ENCODE peak calls at places on chromosome 18, in seven cellular contexts. E is ovary, Z is prostate gland, N is mammary epithelial cell, J is nephron progenitor cell, K is AG04450, R is lower lobe of right lung. D is an unnamed sample.

GRCh38 chr18:25056456-25056855 is 295.5 kb downstream of the ZNF521 start:
- DNase-seq in N (no peak), R (no peak), J (no peak), E (no peak), Z (no peak), K (no peak), D (no peak)

GRCh38 chr18:31424383-31424988 is 23.1 kb upstream of the DSG3 start:
- DNase-seq in E (no peak), R (no peak), N (peak; percentile 31), J (peak; percentile 57), Z (no peak), K (no peak), D (peak; percentile 57)

GRCh38 chr18:30903566-30903965 is 139.0 kb downstream of the DSC3 start:
- DNase-seq in J (no peak), K (no peak), R (no peak), Z (no peak), N (peak; percentile 98), E (no peak), D (no peak)

GRCh38 chr18:6951336-6952090 is 166.1 kb downstream of the LAMA1 start:
- DNase-seq in K (no peak), Z (no peak), E (no peak), N (no peak), R (no peak), J (peak; percentile 21), D (no peak)

GRCh38 chr18:69490072-69490471 is 89.4 kb downstream of the DOK6 start:
- DNase-seq in Z (no peak), R (no peak), K (no peak), J (no peak), N (no peak), E (no peak), D (no peak)

GRCh38 chr18:7870855-7871254 is 303.7 kb downstream of the PTPRM start:
- DNase-seq in N (peak; percentile 22), R (no peak), Z (no peak), K (no peak), E (no peak), J (no peak), D (no peak)

GRCh38 chr18:58755304-58756010 is 84.2 kb downstream of the MALT1 start:
- DNase-seq in N (peak; percentile 23), R (no peak), E (no peak), K (no peak), Z (peak; percentile 84), J (no peak), D (no peak)

GRCh38 chr18:13539050-13539449 is 187.3 kb downstream of the FAM210A start:
- DNase-seq in J (no peak), E (no peak), K (no peak), N (no peak), Z (no peak), R (no peak), D (no peak)

GRCh38 chr18:13137939-13138821 is 80.4 kb upstream of the LDLRAD4 start:
- DNase-seq in J (no peak), E (peak; percentile 72), R (peak; percentile 80), N (no peak), Z (no peak), K (no peak), D (no peak)

DNA sequence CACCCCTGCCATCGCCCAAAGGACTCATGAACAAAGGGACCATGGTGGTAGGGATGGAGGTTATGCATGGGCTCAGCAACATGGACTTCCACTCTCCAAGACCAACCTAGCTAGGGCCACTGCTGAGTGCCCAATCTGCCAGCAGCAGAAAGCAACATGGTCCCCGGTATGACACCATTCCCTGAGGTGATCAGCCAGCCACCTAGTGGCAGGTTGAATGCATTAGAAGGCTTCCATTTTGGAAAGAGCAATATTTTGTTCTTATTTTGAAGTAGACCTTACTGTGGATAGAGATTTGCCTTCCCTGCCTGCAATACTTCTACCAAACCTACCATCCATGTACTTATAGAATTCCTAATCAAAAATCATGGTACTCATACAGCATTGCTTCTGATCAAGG is 99.8 kb downstream of the METTL4 start:
- DNase-seq in J (no peak), K (no peak), N (no peak), Z (no peak), E (no peak), R (no peak), D (no peak)
- TF ChIP-seq CTCF in J (no peak), K (peak; percentile 17), N (peak; percentile 32), Z (no peak), E (no peak), R (no peak), D (no peak)

DNA sequence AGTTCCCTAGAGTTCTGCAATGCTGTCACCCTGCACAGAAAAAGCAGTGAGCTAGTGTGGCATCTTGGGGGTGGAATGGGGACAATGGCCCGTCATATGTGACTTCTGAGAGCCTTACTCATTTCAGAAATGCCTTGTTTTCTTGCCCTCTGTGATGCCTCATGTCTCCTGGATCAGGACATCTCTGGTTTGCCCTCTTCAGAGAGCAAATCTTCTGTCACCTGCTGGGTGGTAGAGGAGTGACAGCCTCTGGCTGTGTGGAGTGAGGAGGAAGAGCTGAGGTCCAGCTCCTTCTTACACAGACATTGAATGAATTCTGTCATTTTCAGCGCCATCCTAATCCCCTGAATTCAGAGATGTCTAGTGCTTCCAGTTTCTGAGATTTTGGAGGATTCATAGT is 55.6 kb upstream of the PHLPP1 start:
- DNase-seq in N (no peak), K (no peak), J (no peak), R (no peak), E (no peak), Z (no peak), D (no peak)
- TF ChIP-seq CTCF in N (no peak), K (no peak), J (no peak), R (no peak), E (no peak), Z (no peak), D (no peak)

GRCh38 chr18:47150029-47150823 is at the start of gene HDHD2:
- DNase-seq in Z (peak; percentile 65), N (peak; percentile 80), R (peak; percentile 88), K (peak; percentile 27), J (peak; percentile 88), E (peak; percentile 84), D (peak; percentile 81)
- TF ChIP-seq CTCF in Z (no peak), N (no peak), R (no peak), K (no peak), J (no peak), E (no peak), D (no peak)

GRCh38 chr18:33761363-33761762 is 183.3 kb downstream of the ASXL3 start:
- DNase-seq in K (no peak), E (no peak), J (no peak), Z (no peak), R (no peak), N (peak; percentile 12), D (no peak)
- TF ChIP-seq CTCF in K (peak; percentile 37), E (no peak), J (peak; percentile 31), Z (no peak), R (peak; percentile 28), N (peak; percentile 54), D (peak; percentile 13)

GRCh38 chr18:23810396-23810795 is 121.1 kb downstream of the LAMA3 start:
- DNase-seq in R (no peak), K (no peak), J (no peak), Z (no peak), N (no peak), E (no peak), D (no peak)

GRCh38 chr18:23809411-23809810 is 120.2 kb downstream of the LAMA3 start:
- DNase-seq in E (no peak), Z (no peak), J (no peak), R (no peak), K (no peak), N (no peak), D (no peak)

GRCh38 chr18:23811176-23811575 is 121.9 kb downstream of the LAMA3 start:
- DNase-seq in N (no peak), R (no peak), E (no peak), J (no peak), Z (no peak), K (no peak), D (no peak)

GRCh38 chr18:23814977-23815614 is 125.8 kb downstream of the LAMA3 start:
- DNase-seq in R (no peak), N (no peak), K (no peak), J (no peak), E (peak; percentile 29), Z (no peak), D (no peak)

DNA sequence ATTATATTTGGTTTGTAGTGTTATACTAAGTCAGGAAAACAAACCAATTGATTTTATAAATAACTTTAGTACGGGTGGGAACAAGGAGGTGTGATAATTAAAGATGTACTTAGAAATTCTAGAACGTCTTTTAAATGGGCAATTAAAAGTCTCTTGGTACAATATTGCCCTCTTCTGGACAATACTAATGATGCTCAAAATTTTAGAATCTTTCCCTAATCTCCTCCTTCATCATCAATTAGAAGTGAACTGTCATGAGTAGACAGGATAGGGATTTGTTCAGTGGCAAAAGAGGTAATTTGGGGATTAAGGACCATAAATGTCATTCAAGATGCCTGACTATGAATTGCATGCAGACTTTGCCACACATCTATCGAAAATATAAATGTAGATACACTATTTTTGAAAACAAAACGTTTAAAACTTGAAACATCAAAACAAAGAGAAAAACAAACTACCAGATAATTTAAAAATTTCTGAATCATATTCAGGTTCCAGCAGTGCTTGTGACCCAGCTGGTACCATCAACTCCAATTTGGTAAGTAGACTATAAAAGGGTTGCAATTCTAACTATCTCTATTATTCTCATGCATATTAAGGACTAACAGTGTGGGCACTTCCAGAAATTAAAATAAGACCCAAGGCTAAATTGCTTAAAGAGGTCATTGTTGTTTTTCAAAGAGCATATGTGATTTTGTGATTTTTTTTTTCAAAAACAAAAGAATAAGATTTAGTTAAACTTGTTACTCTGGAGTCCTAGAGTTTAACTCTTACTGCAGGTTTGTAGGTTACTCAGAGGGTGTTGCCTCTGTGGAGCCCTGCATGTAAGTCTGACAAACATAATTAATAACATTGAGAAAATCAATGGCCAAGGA is 123.5 kb downstream of the LAMA3 start:
- DNase-seq in K (no peak), Z (no peak), R (no peak), J (no peak), E (no peak), N (peak; percentile 36), D (no peak)
- TF ChIP-seq CTCF in K (peak; percentile 61), Z (peak; percentile 50), R (peak; percentile 52), J (peak; percentile 63), E (no peak), N (peak; percentile 56), D (peak; percentile 67)

DNA sequence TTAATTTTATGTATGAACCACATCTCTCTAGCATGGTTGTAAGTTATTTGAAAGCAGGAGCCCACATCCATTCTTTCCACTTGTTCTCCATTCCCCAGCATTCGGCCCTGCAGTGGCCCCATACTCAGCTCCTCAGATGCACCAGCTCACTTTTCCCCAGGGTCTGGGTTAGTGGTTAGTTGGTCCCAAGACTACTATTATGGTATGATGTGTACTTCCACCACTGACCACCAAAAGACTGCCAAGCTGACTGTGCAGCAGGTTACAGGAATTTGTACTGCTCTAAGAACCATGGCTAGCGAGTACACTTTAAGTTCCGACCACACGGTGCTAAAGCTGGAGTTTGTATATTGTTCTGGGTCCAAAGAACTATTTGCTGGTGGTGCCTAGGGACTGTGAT is 413.6 kb upstream of the TCF4 start:
- DNase-seq in N (no peak), J (no peak), E (no peak), K (no peak), R (no peak), Z (no peak), D (no peak)
- TF ChIP-seq CTCF in N (no peak), J (no peak), E (no peak), K (no peak), R (no peak), Z (no peak), D (no peak)